ENCODE peak calls at places on chromosomes 6 and 20, in nine cellular contexts. F is mucosa of descending colon; S is stimulated activated CD4-positive, alpha-beta T cell treated with anti-CD3 and anti-CD28 coated beads, TNF-alpha, amount 100 ng/mL, for 1 hour; K is non-pigmented ciliary epithelial cell; J is activated effector memory CD4-positive, alpha-beta T cell treated with Interleukin-2 at 50 U/mL for 16 hours; D is stimulated activated CD8-positive, alpha-beta memory T cell treated with anti-CD3 and anti-CD28 coated beads, Interleukin-7, amount 100 ng/mL, for 4 hours; G is GM12865; V is Kasumi-1; Q is renal cortical epithelial cell. I is an unnamed sample.

GRCh38 chr6:17858576-17858975 is 128.9 kb downstream of the KIF13A start:
- DNase-seq in D (no peak), K (no peak), G (no peak), Q (no peak), F (no peak), V (no peak), J (no peak), S (no peak), I (no peak)

GRCh38 chr20:35368616-35369423 is 43.0 kb downstream of the UQCC1 start:
- DNase-seq in S (no peak), G (no peak), K (no peak), Q (no peak), F (no peak), D (no peak), J (no peak), V (peak; percentile 72), I (peak; percentile 10)

GRCh38 chr20:2364014-2364413 is 16.7 kb upstream of the TGM6 start:
- DNase-seq in G (no peak), Q (no peak), V (no peak), J (no peak), K (no peak), D (no peak), S (no peak), F (no peak), I (no peak)

GRCh38 chr6:27531772-27532459 is 59.0 kb upstream of the ZNF184 start:
- DNase-seq in F (no peak), V (no peak), Q (no peak), S (no peak), J (no peak), G (peak; percentile 27), K (no peak), D (no peak), I (no peak)

GRCh38 chr20:33602826-33603590 is 59.1 kb upstream of the C20orf144 start:
- DNase-seq in K (no peak), D (no peak), G (peak; percentile 40), V (no peak), Q (peak; percentile 10), F (no peak), S (no peak), J (no peak), I (no peak)

GRCh38 chr6:34032856-34033255 is 113.0 kb downstream of the GRM4 start:
- DNase-seq in K (no peak), Q (no peak), G (no peak), V (no peak), J (no peak), D (no peak), S (no peak), F (no peak), I (no peak)

GRCh38 chr20:63574156-63574828 is at the start of gene HELZ2:
- DNase-seq in D (peak; percentile 62), J (peak; percentile 62), V (peak; percentile 35), S (peak; percentile 28), G (peak; percentile 75), Q (peak; percentile 5), K (no peak), F (peak; percentile 87), I (no peak)

GRCh38 chr6:42239333-42239732 is 21.7 kb upstream of the MRPS10 start:
- DNase-seq in K (no peak), S (no peak), F (no peak), G (no peak), D (no peak), V (no peak), J (no peak), Q (peak; percentile 40), I (no peak)

GRCh38 chr6:111482236-111482958 is 621 bp downstream of the REV3L start:
- DNase-seq in Q (no peak), S (no peak), J (peak; percentile 39), F (peak; percentile 73), V (peak; percentile 64), G (peak; percentile 69), K (no peak), D (peak; percentile 36), I (no peak)

GRCh38 chr6:35903679-35904078 is 17.2 kb downstream of the SRPK1 start:
- DNase-seq in Q (no peak), D (no peak), G (no peak), J (no peak), S (no peak), F (no peak), V (no peak), K (no peak), I (no peak)

GRCh38 chr20:38272398-38272797 is 11.9 kb upstream of the KIAA1755 start:
- DNase-seq in J (no peak), F (no peak), V (no peak), D (no peak), Q (peak; percentile 45), G (no peak), S (no peak), K (no peak), I (no peak)

GRCh38 chr20:38065764-38066375 is 32.3 kb downstream of the RPRD1B start:
- DNase-seq in J (no peak), Q (no peak), F (no peak), V (no peak), K (no peak), D (no peak), S (no peak), G (no peak), I (no peak)

GRCh38 chr6:33927551-33927950 is 123.7 kb upstream of the MLN start:
- DNase-seq in V (no peak), G (no peak), D (no peak), Q (peak; percentile 20), S (no peak), F (no peak), K (peak; percentile 6), J (no peak), I (no peak)

GRCh38 chr20:55446301-55446700 is 559.0 kb downstream of the CBLN4 start:
- DNase-seq in G (no peak), F (no peak), S (no peak), V (no peak), Q (no peak), D (no peak), J (no peak), K (no peak), I (no peak)

GRCh38 chr6:39800388-39801032 is 8.3 kb downstream of the DAAM2 start:
- DNase-seq in D (no peak), Q (no peak), K (no peak), J (no peak), V (no peak), G (no peak), F (no peak), S (no peak), I (no peak)

GRCh38 chr6:45487645-45488044 is 109.9 kb upstream of the SUPT3H start:
- DNase-seq in Q (no peak), S (no peak), D (no peak), J (no peak), K (no peak), F (no peak), V (no peak), G (peak; percentile 12), I (no peak)

GRCh38 chr20:54197621-54198604 is 10.0 kb upstream of the PFDN4 start:
- DNase-seq in D (no peak), S (no peak), V (peak; percentile 18), G (peak; percentile 34), Q (peak; percentile 77), F (no peak), J (no peak), K (peak; percentile 44), I (no peak)

GRCh38 chr6:14513726-14514125 is 396.2 kb downstream of the CD83 start:
- DNase-seq in F (no peak), V (no peak), Q (no peak), K (no peak), S (no peak), J (no peak), D (no peak), G (no peak), I (no peak)

GRCh38 chr20:63706852-63707557 is 771 bp downstream of the ARFRP1 start:
- DNase-seq in Q (peak; percentile 50), S (peak; percentile 54), K (no peak), D (peak; percentile 60), J (peak; percentile 39), F (peak; percentile 77), G (peak; percentile 84), V (no peak), I (no peak)

GRCh38 chr20:51318058-51318960 is 224.2 kb downstream of the NFATC2 start:
- DNase-seq in Q (no peak), V (no peak), D (peak; percentile 6), J (peak; percentile 10), G (peak; percentile 10), F (peak; percentile 85), S (peak; percentile 43), K (no peak), I (no peak)

GRCh38 chr20:35598899-35599775 is 16.5 kb upstream of the SPAG4 start:
- DNase-seq in D (no peak), F (peak; percentile 61), G (no peak), K (no peak), Q (no peak), S (no peak), J (no peak), V (no peak), I (no peak)

GRCh38 chr20:59019217-59019616 is at the start of gene TUBB1:
- DNase-seq in S (no peak), D (no peak), V (no peak), Q (no peak), K (no peak), F (no peak), J (no peak), G (no peak), I (no peak)

GRCh38 chr20:650954-651353 is 2.0 kb downstream of the SRXN1 start:
- DNase-seq in V (no peak), Q (no peak), J (no peak), F (no peak), K (no peak), G (no peak), D (no peak), S (no peak), I (no peak)

GRCh38 chr6:28658475-28659249 is 133.0 kb downstream of the GPX5 start:
- DNase-seq in V (peak; percentile 58), Q (no peak), F (no peak), D (no peak), S (no peak), G (no peak), J (no peak), K (no peak), I (no peak)

GRCh38 chr6:149181304-149181703 is 136.2 kb upstream of the TAB2 start:
- DNase-seq in F (no peak), J (no peak), D (no peak), V (no peak), G (no peak), K (no peak), Q (no peak), S (no peak), I (no peak)

GRCh38 chr6:111871207-111871606 is 2.0 kb downstream of the FYN start:
- DNase-seq in D (peak; percentile 17), Q (no peak), K (no peak), J (no peak), G (peak; percentile 56), V (peak; percentile 65), F (no peak), S (no peak), I (peak; percentile 14)

GRCh38 chr6:170438402-170438753 is 114.7 kb downstream of the PSMB1 start:
- DNase-seq in Q (peak; percentile 99), G (peak; percentile 68), S (no peak), F (peak; percentile 79), D (peak; percentile 24), J (no peak), K (peak; percentile 97), V (no peak), I (no peak)

I was measured in SIG-M5.